ENCODE peak calls at places on chromosomes 4 and X, in five cellular contexts. One of them, this sample, is unnamed.
A peak's percentile ranks its signal among the peaks of the same experiment; 100 is the strongest.

GRCh38 chr4:96164814-96165351 is 325.0 kb downstream of the PDHA2 start:
- DNase-seq in H1: no peak
- DNase-seq in neural progenitor cell: no peak
- DNase-seq in PC-3: peak; percentile 6
- DNase-seq in GM23338: no peak
- DNase-seq in this sample: peak; percentile 98

GRCh38 chr4:106011387-106011786 is 116.1 kb downstream of the NPNT start:
- DNase-seq in H1: no peak
- DNase-seq in GM23338: no peak
- DNase-seq in neural progenitor cell: no peak
- DNase-seq in PC-3: no peak
- DNase-seq in this sample: no peak

GRCh38 chr4:80219301-80220025 is 22.2 kb downstream of the PRDM8 start:
- DNase-seq in PC-3: peak; percentile 70
- DNase-seq in neural progenitor cell: peak; percentile 83
- DNase-seq in H1: no peak
- DNase-seq in GM23338: peak; percentile 50
- DNase-seq in this sample: peak; percentile 56

GRCh38 chr4:170398228-170398627 is 308.5 kb upstream of the AADAT start:
- DNase-seq in neural progenitor cell: no peak
- DNase-seq in H1: no peak
- DNase-seq in GM23338: no peak
- DNase-seq in PC-3: peak; percentile 22
- DNase-seq in this sample: no peak

GRCh38 chr4:174273960-174274359 is 9.5 kb downstream of the FBXO8 start:
- DNase-seq in GM23338: no peak
- DNase-seq in H1: no peak
- DNase-seq in PC-3: no peak
- DNase-seq in neural progenitor cell: no peak
- DNase-seq in this sample: no peak

GRCh38 chr4:17055788-17056187 is 157.3 kb upstream of the LDB2 start:
- DNase-seq in GM23338: no peak
- DNase-seq in H1: no peak
- DNase-seq in neural progenitor cell: no peak
- DNase-seq in PC-3: no peak
- DNase-seq in this sample: peak; percentile 90

GRCh38 chrX:99172958-99173357 is 1237.1 kb downstream of the PCDH19 start:
- DNase-seq in neural progenitor cell: peak; percentile 16
- DNase-seq in PC-3: no peak
- DNase-seq in H1: no peak
- DNase-seq in GM23338: peak; percentile 29
- DNase-seq in this sample: no peak

GRCh38 chr4:26594371-26594770 is 10.5 kb downstream of the TBC1D19 start:
- DNase-seq in H1: no peak
- DNase-seq in PC-3: no peak
- DNase-seq in neural progenitor cell: no peak
- DNase-seq in GM23338: no peak
- DNase-seq in this sample: no peak

GRCh38 chr4:141524116-141524515 is 112.3 kb upstream of the IL15 start:
- DNase-seq in GM23338: no peak
- DNase-seq in neural progenitor cell: no peak
- DNase-seq in PC-3: peak; percentile 19
- DNase-seq in H1: no peak
- DNase-seq in this sample: peak; percentile 50

GRCh38 chr4:171601091-171601490 is 212.1 kb upstream of the GALNTL6 start:
- DNase-seq in PC-3: no peak
- DNase-seq in GM23338: no peak
- DNase-seq in neural progenitor cell: no peak
- DNase-seq in H1: no peak
- DNase-seq in this sample: no peak

GRCh38 chr4:53321151-53321987 is 44.5 kb downstream of the SCFD2 start:
- DNase-seq in H1: no peak
- DNase-seq in PC-3: peak; percentile 70
- DNase-seq in neural progenitor cell: no peak
- DNase-seq in GM23338: peak; percentile 4
- DNase-seq in this sample: peak; percentile 82

GRCh38 chr4:47736555-47736954 is 101.3 kb downstream of the CORIN start:
- DNase-seq in H1: no peak
- DNase-seq in PC-3: no peak
- DNase-seq in GM23338: no peak
- DNase-seq in neural progenitor cell: no peak
- DNase-seq in this sample: no peak
- TF ChIP-seq EZH2 in H1: no peak
- TF ChIP-seq EZH2 in PC-3: no peak
- TF ChIP-seq EZH2 in GM23338: no peak
- TF ChIP-seq EZH2 in neural progenitor cell: no peak
- TF ChIP-seq EZH2 in this sample: no peak

DNA sequence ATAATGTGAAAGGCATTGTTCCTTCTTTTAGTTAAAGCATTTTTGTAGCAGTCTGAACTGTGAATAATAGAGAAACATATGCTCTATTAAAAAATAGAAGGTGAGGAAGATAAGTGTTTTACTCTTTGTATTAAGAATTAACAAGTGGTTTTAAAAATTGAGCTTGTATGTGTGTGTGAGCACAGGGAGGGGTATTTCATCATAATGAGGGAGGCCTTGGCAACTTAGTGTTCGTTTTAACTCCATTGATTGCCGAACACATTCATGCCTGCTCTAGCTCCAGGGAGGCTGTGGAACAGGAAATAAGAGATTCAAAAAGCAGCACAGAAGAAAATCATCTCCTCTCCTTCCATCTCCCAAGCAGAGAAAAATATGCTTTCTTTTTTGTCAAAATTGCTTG is 14.8 kb downstream of the SHROOM3 start:
- DNase-seq in GM23338: peak; percentile 30
- DNase-seq in H1: no peak
- DNase-seq in neural progenitor cell: peak; percentile 39
- DNase-seq in PC-3: no peak
- DNase-seq in this sample: peak; percentile 52
- TF ChIP-seq EZH2 in GM23338: no peak
- TF ChIP-seq EZH2 in H1: no peak
- TF ChIP-seq EZH2 in neural progenitor cell: no peak
- TF ChIP-seq EZH2 in PC-3: no peak
- TF ChIP-seq EZH2 in this sample: no peak

DNA sequence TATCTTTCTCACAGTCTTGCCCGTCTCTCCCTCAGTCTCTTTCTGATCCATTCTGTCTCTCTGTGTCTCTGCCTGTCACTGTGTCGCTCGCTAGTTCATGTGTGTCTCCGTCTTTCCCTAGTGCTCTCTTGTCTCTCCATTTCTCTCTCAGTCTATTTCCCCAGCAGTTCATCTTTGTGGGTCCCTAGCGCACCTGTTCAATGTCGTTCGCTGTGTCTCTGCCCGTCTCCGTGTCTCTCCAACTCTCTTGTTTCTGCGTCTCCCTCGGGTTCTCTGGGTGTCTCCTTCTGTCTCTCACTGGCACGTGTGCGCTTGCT is 1.5 kb downstream of the GPR101 start:
- DNase-seq in H1: no peak
- DNase-seq in PC-3: no peak
- DNase-seq in neural progenitor cell: no peak
- DNase-seq in GM23338: no peak
- DNase-seq in this sample: no peak
- TF ChIP-seq EZH2 in H1: peak; percentile 42
- TF ChIP-seq EZH2 in PC-3: no peak
- TF ChIP-seq EZH2 in neural progenitor cell: no peak
- TF ChIP-seq EZH2 in GM23338: no peak
- TF ChIP-seq EZH2 in this sample: no peak

DNA sequence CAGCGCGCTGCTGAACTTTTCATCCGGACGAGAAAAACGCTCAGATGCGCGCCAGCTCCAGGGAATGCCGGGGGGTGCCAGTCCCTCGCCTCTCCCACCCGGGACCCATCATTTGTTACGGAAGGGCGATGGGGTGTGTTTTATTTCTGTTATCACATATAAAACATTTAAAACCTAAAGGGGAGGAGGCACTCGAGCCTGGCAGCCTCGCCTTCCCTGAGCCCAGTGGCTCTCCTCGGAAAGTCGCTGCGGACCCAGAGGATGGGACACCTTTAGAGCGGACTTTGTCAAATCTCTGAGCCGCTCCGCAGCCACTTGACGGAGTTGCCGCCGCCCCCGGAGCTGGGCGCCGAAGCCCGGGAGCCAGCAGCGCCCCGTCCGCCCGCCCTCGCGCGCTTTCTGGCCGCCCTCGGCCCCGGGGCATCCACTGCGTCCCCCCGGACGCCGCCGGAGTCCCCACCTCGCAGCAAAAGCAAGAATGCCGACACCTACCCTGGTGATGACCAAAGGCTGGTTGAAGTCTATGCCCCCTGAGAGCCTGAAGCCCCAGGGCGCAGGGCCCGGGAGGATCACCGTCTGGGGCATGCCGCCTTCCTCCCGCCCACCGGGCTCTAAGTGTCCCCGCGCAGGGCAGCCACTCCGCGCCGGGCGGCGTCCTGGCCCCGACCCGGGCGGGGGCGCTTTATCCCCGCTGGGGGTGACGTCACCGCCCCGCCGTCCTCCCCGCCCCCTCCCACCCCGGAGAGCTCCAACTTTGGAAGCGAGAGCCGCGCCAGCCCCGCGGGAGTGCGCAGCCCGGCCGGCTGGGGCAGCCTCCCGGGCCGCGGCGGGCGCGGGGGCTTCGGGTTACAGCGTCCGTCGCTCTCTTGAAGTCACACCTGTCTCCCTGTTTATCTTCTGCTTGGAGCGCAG is at the start of gene PDLIM3:
- DNase-seq in PC-3: no peak
- DNase-seq in H1: no peak
- DNase-seq in GM23338: peak; percentile 87
- DNase-seq in neural progenitor cell: peak; percentile 84
- DNase-seq in this sample: peak; percentile 60
- TF ChIP-seq EZH2 in PC-3: peak; percentile 81
- TF ChIP-seq EZH2 in H1: peak; percentile 39
- TF ChIP-seq EZH2 in GM23338: peak; percentile 28
- TF ChIP-seq EZH2 in neural progenitor cell: no peak
- TF ChIP-seq EZH2 in this sample: peak; percentile 17

DNA sequence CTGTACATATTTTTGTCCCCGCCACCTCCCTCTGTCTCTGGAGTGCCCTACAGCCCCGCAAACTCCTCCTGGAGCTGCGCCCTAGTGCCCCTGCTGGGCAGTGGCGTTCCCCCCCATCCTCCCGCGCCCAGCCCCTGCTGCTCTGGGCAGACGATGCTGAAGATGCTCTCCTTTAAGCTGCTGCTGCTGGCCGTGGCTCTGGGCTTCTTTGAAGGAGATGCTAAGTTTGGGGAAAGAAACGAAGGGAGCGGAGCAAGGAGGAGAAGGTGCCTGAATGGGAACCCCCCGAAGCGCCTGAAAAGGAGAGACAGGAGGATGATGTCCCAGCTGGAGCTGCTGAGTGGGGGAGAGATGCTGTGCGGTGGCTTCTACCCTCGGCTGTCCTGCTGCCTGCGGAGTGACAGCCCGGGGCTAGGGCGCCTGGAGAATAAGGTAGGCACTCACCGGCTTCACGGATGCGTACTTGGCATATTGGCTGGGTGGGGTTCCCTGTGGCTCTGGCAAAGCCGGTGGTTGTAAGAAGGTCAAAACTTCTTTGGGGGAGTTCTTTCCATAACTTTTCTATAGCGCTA is 653 bp downstream of the HHIP start:
- DNase-seq in GM23338: peak; percentile 33
- DNase-seq in PC-3: no peak
- DNase-seq in neural progenitor cell: peak; percentile 58
- DNase-seq in H1: no peak
- DNase-seq in this sample: peak; percentile 35
- TF ChIP-seq EZH2 in GM23338: peak; percentile 67
- TF ChIP-seq EZH2 in PC-3: no peak
- TF ChIP-seq EZH2 in neural progenitor cell: peak; percentile 63
- TF ChIP-seq EZH2 in H1: peak; percentile 77
- TF ChIP-seq EZH2 in this sample: no peak

DNA sequence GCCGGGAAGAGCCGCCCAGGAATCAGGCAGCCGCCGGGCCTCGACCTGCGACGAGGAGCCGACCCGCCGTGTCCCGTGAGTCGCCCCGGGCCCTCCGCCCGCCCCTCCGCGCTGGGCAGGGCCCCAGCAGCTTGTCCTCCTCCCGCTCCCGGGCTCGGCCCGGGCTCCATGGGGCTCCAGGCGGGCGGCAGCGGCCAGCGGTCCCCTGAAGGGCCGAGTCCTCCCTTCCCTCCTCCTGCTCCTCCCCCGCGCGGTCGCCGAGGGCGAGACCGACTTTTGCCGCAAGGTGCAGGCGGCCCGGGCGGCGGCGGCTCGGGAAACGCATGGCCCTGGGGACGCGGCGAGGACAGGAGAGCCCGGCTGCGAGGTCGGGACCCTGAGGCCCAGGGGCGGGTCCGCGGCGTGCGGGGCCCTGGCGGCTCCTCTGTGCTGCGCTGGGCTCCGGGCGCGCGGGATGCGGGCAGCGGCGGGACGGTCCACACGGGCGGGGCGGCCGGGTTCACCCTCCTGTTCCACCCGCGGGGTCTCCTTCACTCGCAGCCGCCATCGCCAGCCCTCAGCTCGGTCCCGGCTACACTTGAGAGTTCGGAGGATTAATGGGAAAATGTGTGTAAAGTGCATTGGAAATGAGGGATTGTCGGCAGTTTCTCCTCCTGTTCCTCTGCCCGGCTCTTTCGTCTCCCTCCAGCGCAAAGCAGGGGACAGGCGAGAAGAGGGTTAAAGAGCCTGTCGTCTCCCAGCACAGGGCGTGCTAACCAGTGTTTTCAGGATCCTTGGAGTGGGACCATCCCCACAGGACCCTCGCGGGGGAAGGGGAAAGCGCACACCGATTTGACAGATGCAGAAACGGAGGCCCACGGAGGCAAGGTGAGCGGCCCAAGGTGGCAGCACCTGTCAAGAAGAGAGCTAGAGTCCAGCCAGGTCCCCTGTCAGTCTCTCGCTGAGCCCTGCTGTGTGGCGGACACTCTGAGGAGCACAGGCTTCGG is 16.6 kb upstream of the ZNF718 start:
- DNase-seq in PC-3: no peak
- DNase-seq in H1: no peak
- DNase-seq in neural progenitor cell: no peak
- DNase-seq in GM23338: peak; percentile 54
- DNase-seq in this sample: no peak
- TF ChIP-seq EZH2 in PC-3: no peak
- TF ChIP-seq EZH2 in H1: peak; percentile 96
- TF ChIP-seq EZH2 in neural progenitor cell: no peak
- TF ChIP-seq EZH2 in GM23338: peak; percentile 70
- TF ChIP-seq EZH2 in this sample: peak; percentile 1

GRCh38 chr4:23584024-23584423 is 305.8 kb downstream of the PPARGC1A start:
- DNase-seq in GM23338: no peak
- DNase-seq in neural progenitor cell: no peak
- DNase-seq in H1: no peak
- DNase-seq in PC-3: no peak
- DNase-seq in this sample: peak; percentile 1

GRCh38 chr4:23579166-23579565 is 310.7 kb downstream of the PPARGC1A start:
- DNase-seq in neural progenitor cell: no peak
- DNase-seq in PC-3: no peak
- DNase-seq in H1: no peak
- DNase-seq in GM23338: no peak
- DNase-seq in this sample: no peak

GRCh38 chr4:23577398-23577797 is 312.4 kb downstream of the PPARGC1A start:
- DNase-seq in GM23338: no peak
- DNase-seq in H1: no peak
- DNase-seq in neural progenitor cell: no peak
- DNase-seq in PC-3: no peak
- DNase-seq in this sample: no peak

GRCh38 chr4:23582671-23583070 is 307.2 kb downstream of the PPARGC1A start:
- DNase-seq in H1: no peak
- DNase-seq in neural progenitor cell: no peak
- DNase-seq in PC-3: no peak
- DNase-seq in GM23338: no peak
- DNase-seq in this sample: no peak
- TF ChIP-seq EZH2 in H1: no peak
- TF ChIP-seq EZH2 in neural progenitor cell: no peak
- TF ChIP-seq EZH2 in PC-3: no peak
- TF ChIP-seq EZH2 in GM23338: no peak
- TF ChIP-seq EZH2 in this sample: no peak